ENCODE peak calls at places on chromosomes 4 and X, in four cellular contexts. B is T-helper 17 cell, U is kidney, A is globus pallidus. G is an unnamed sample.

GRCh38 chrX:140765043-140765784 is 55.7 kb downstream of the LINC00632 start:
- DNase-seq in A (peak), U (no peak), B (no peak), G (no peak)

GRCh38 chr4:167802463-167803212 is 289.7 kb upstream of the ANXA10 start:
- DNase-seq in A (no peak), U (no peak), B (no peak), G (no peak)

GRCh38 chr4:2843909-2844584 is 403 bp downstream of the ADD1 start:
- DNase-seq in U (peak), A (no peak), B (no peak), G (peak)

GRCh38 chr4:3339566-3339965 is 46.7 kb downstream of the RGS12 start:
- DNase-seq in U (no peak), A (no peak), B (no peak), G (no peak)

GRCh38 chr4:106717094-106717493 is 319.0 kb downstream of the DKK2 start:
- DNase-seq in A (no peak), B (no peak), U (no peak), G (no peak)

GRCh38 chr4:16125571-16126445 is 42.0 kb upstream of the PROM1 start:
- DNase-seq in U (no peak), B (no peak), A (no peak), G (no peak)

GRCh38 chrX:43380704-43381103 is 275.4 kb upstream of the MAOA start:
- DNase-seq in U (no peak), A (no peak), B (no peak), G (no peak)

GRCh38 chrX:1521459-1521956 is 15.5 kb downstream of the P2RY8 start:
- DNase-seq in B (peak), U (no peak), A (no peak), G (no peak)

GRCh38 chr4:113953888-113954287 is 25.6 kb downstream of the ARSJ start:
- DNase-seq in B (no peak), A (no peak), U (no peak), G (no peak)

GRCh38 chr4:74283614-74284013 is 24.7 kb upstream of the EPGN start:
- DNase-seq in B (no peak), A (no peak), U (no peak), G (peak)

G was measured in hepatic stellate cell.